ENCODE peak calls at places on chromosomes 13 and 19, in eight cellular contexts. One of them, this sample, is unnamed.

GRCh38 chr13:27826379-27827353 is 34.4 kb downstream of the GSX1 start:
- DNase-seq in astrocyte of the spinal cord: peak
- DNase-seq in EH: peak
- DNase-seq in SHP77 treated with DMSO at 0.1 percent for 48 hours: peak
- DNase-seq in neural progenitor cell: peak
- DNase-seq in cardiac muscle cell: peak
- DNase-seq in aorta: peak
- DNase-seq in posterior cingulate gyrus: peak
- DNase-seq in this sample: peak

GRCh38 chr13:99280166-99280565 is 22.0 kb upstream of the GPR18 start:
- DNase-seq in aorta: no peak
- DNase-seq in EH: peak
- DNase-seq in neural progenitor cell: no peak
- DNase-seq in cardiac muscle cell: no peak
- DNase-seq in posterior cingulate gyrus: no peak
- DNase-seq in SHP77 treated with DMSO at 0.1 percent for 48 hours: no peak
- DNase-seq in astrocyte of the spinal cord: no peak
- DNase-seq in this sample: peak

GRCh38 chr13:110163020-110163658 is 143.8 kb downstream of the COL4A1 start:
- DNase-seq in SHP77 treated with DMSO at 0.1 percent for 48 hours: no peak
- DNase-seq in aorta: no peak
- DNase-seq in neural progenitor cell: no peak
- DNase-seq in astrocyte of the spinal cord: no peak
- DNase-seq in EH: no peak
- DNase-seq in cardiac muscle cell: no peak
- DNase-seq in posterior cingulate gyrus: no peak
- DNase-seq in this sample: peak

GRCh38 chr13:50393641-50394040 is 378.4 kb downstream of the KCNRG start:
- DNase-seq in posterior cingulate gyrus: no peak
- DNase-seq in EH: no peak
- DNase-seq in SHP77 treated with DMSO at 0.1 percent for 48 hours: no peak
- DNase-seq in aorta: no peak
- DNase-seq in astrocyte of the spinal cord: peak
- DNase-seq in cardiac muscle cell: peak
- DNase-seq in neural progenitor cell: peak
- DNase-seq in this sample: no peak

GRCh38 chr13:113666951-113667701 is at the start of gene GRK1:
- DNase-seq in posterior cingulate gyrus: peak
- DNase-seq in SHP77 treated with DMSO at 0.1 percent for 48 hours: no peak
- DNase-seq in cardiac muscle cell: no peak
- DNase-seq in aorta: peak
- DNase-seq in EH: no peak
- DNase-seq in astrocyte of the spinal cord: no peak
- DNase-seq in neural progenitor cell: peak
- DNase-seq in this sample: no peak

GRCh38 chr13:35690546-35690945 is 214.1 kb upstream of the MAB21L1 start:
- DNase-seq in neural progenitor cell: no peak
- DNase-seq in aorta: no peak
- DNase-seq in posterior cingulate gyrus: no peak
- DNase-seq in cardiac muscle cell: no peak
- DNase-seq in EH: peak
- DNase-seq in astrocyte of the spinal cord: peak
- DNase-seq in SHP77 treated with DMSO at 0.1 percent for 48 hours: no peak
- DNase-seq in this sample: peak

GRCh38 chr13:110307697-110308376 is 753 bp downstream of the COL4A2 start:
- DNase-seq in SHP77 treated with DMSO at 0.1 percent for 48 hours: no peak
- DNase-seq in EH: peak
- DNase-seq in neural progenitor cell: peak
- DNase-seq in aorta: no peak
- DNase-seq in astrocyte of the spinal cord: no peak
- DNase-seq in cardiac muscle cell: peak
- DNase-seq in posterior cingulate gyrus: no peak
- DNase-seq in this sample: peak

GRCh38 chr13:47289578-47289977 is 392.7 kb upstream of the HTR2A start:
- DNase-seq in posterior cingulate gyrus: no peak
- DNase-seq in SHP77 treated with DMSO at 0.1 percent for 48 hours: no peak
- DNase-seq in cardiac muscle cell: no peak
- DNase-seq in neural progenitor cell: peak
- DNase-seq in aorta: no peak
- DNase-seq in EH: peak
- DNase-seq in astrocyte of the spinal cord: no peak
- DNase-seq in this sample: no peak

GRCh38 chr13:110696776-110697175 is 9.1 kb downstream of the CARS2 start:
- DNase-seq in cardiac muscle cell: no peak
- DNase-seq in aorta: no peak
- DNase-seq in posterior cingulate gyrus: no peak
- DNase-seq in EH: no peak
- DNase-seq in SHP77 treated with DMSO at 0.1 percent for 48 hours: no peak
- DNase-seq in neural progenitor cell: no peak
- DNase-seq in astrocyte of the spinal cord: no peak
- DNase-seq in this sample: no peak

GRCh38 chr19:11887618-11888531 is at the start of gene ZNF69:
- DNase-seq in cardiac muscle cell: peak
- DNase-seq in posterior cingulate gyrus: peak
- DNase-seq in EH: peak
- DNase-seq in neural progenitor cell: peak
- DNase-seq in SHP77 treated with DMSO at 0.1 percent for 48 hours: peak
- DNase-seq in astrocyte of the spinal cord: peak
- DNase-seq in aorta: peak
- DNase-seq in this sample: peak

GRCh38 chr13:110760611-110761010 is 47.1 kb downstream of the ING1 start:
- DNase-seq in neural progenitor cell: no peak
- DNase-seq in aorta: no peak
- DNase-seq in posterior cingulate gyrus: no peak
- DNase-seq in SHP77 treated with DMSO at 0.1 percent for 48 hours: no peak
- DNase-seq in astrocyte of the spinal cord: no peak
- DNase-seq in cardiac muscle cell: no peak
- DNase-seq in EH: no peak
- DNase-seq in this sample: no peak

GRCh38 chr13:109785141-109785891 is 1.1 kb downstream of the IRS2 start:
- DNase-seq in neural progenitor cell: peak
- DNase-seq in posterior cingulate gyrus: peak
- DNase-seq in cardiac muscle cell: peak
- DNase-seq in aorta: peak
- DNase-seq in astrocyte of the spinal cord: peak
- DNase-seq in EH: peak
- DNase-seq in SHP77 treated with DMSO at 0.1 percent for 48 hours: peak
- DNase-seq in this sample: peak

GRCh38 chr19:17402982-17403855 is 2.2 kb downstream of the BST2 start:
- DNase-seq in posterior cingulate gyrus: no peak
- DNase-seq in neural progenitor cell: peak
- DNase-seq in SHP77 treated with DMSO at 0.1 percent for 48 hours: peak
- DNase-seq in cardiac muscle cell: peak
- DNase-seq in aorta: no peak
- DNase-seq in EH: no peak
- DNase-seq in astrocyte of the spinal cord: no peak
- DNase-seq in this sample: no peak

GRCh38 chr13:84086847-84087162 is 204.5 kb upstream of the SLITRK1 start:
- DNase-seq in neural progenitor cell: no peak
- DNase-seq in SHP77 treated with DMSO at 0.1 percent for 48 hours: no peak
- DNase-seq in astrocyte of the spinal cord: no peak
- DNase-seq in EH: no peak
- DNase-seq in cardiac muscle cell: no peak
- DNase-seq in aorta: no peak
- DNase-seq in posterior cingulate gyrus: no peak
- DNase-seq in this sample: no peak

GRCh38 chr19:18091217-18091608 is 4.5 kb upstream of the IL12RB1 start:
- DNase-seq in astrocyte of the spinal cord: no peak
- DNase-seq in posterior cingulate gyrus: no peak
- DNase-seq in aorta: peak
- DNase-seq in cardiac muscle cell: no peak
- DNase-seq in neural progenitor cell: no peak
- DNase-seq in EH: no peak
- DNase-seq in SHP77 treated with DMSO at 0.1 percent for 48 hours: no peak
- DNase-seq in this sample: no peak

GRCh38 chr19:21130097-21130775 is 11.6 kb upstream of the ZNF431 start:
- DNase-seq in posterior cingulate gyrus: no peak
- DNase-seq in EH: no peak
- DNase-seq in aorta: no peak
- DNase-seq in astrocyte of the spinal cord: no peak
- DNase-seq in neural progenitor cell: no peak
- DNase-seq in SHP77 treated with DMSO at 0.1 percent for 48 hours: no peak
- DNase-seq in cardiac muscle cell: no peak
- DNase-seq in this sample: no peak

GRCh38 chr19:46456930-46457329 is 14.4 kb downstream of the PNMA8A start:
- DNase-seq in neural progenitor cell: no peak
- DNase-seq in EH: no peak
- DNase-seq in aorta: no peak
- DNase-seq in cardiac muscle cell: no peak
- DNase-seq in astrocyte of the spinal cord: no peak
- DNase-seq in SHP77 treated with DMSO at 0.1 percent for 48 hours: no peak
- DNase-seq in posterior cingulate gyrus: no peak
- DNase-seq in this sample: no peak

GRCh38 chr19:47438793-47439220 is 19.5 kb upstream of the MEIS3 start:
- DNase-seq in EH: no peak
- DNase-seq in aorta: peak
- DNase-seq in astrocyte of the spinal cord: no peak
- DNase-seq in SHP77 treated with DMSO at 0.1 percent for 48 hours: no peak
- DNase-seq in cardiac muscle cell: no peak
- DNase-seq in posterior cingulate gyrus: no peak
- DNase-seq in neural progenitor cell: no peak
- DNase-seq in this sample: no peak

GRCh38 chr13:95301135-95301946 is at the start of gene ABCC4:
- DNase-seq in SHP77 treated with DMSO at 0.1 percent for 48 hours: peak
- DNase-seq in EH: peak
- DNase-seq in posterior cingulate gyrus: peak
- DNase-seq in astrocyte of the spinal cord: peak
- DNase-seq in neural progenitor cell: peak
- DNase-seq in cardiac muscle cell: peak
- DNase-seq in aorta: peak
- DNase-seq in this sample: peak

GRCh38 chr13:54676526-54677113 is 1648.0 kb downstream of the OLFM4 start:
- DNase-seq in neural progenitor cell: no peak
- DNase-seq in posterior cingulate gyrus: no peak
- DNase-seq in astrocyte of the spinal cord: no peak
- DNase-seq in EH: no peak
- DNase-seq in SHP77 treated with DMSO at 0.1 percent for 48 hours: no peak
- DNase-seq in cardiac muscle cell: no peak
- DNase-seq in aorta: no peak
- DNase-seq in this sample: no peak

GRCh38 chr13:99320693-99321481 is 13.7 kb upstream of the GPR183 start:
- DNase-seq in EH: peak
- DNase-seq in astrocyte of the spinal cord: peak
- DNase-seq in neural progenitor cell: no peak
- DNase-seq in cardiac muscle cell: no peak
- DNase-seq in SHP77 treated with DMSO at 0.1 percent for 48 hours: no peak
- DNase-seq in posterior cingulate gyrus: no peak
- DNase-seq in aorta: no peak
- DNase-seq in this sample: peak

This sample was measured in AG10803.